ENCODE peak calls at places on chromosomes 4 and X, in eight cellular contexts. B is hepatocyte, N is psoas muscle, H is cardiac fibroblast, S is body of pancreas, A is fibroblast of pulmonary artery, T is neuronal stem cell, F is skeletal muscle cell. L is an unnamed sample.

GRCh38 chr4:140367738-140368137 is 5.7 kb upstream of the SCOC start:
- DNase-seq in B (no peak), N (no peak), H (peak; percentile 66), S (peak; percentile 24), A (peak; percentile 30), T (no peak), F (no peak), L (peak; percentile 38)

GRCh38 chr4:159342374-159342773 is 239.5 kb downstream of the RAPGEF2 start:
- DNase-seq in B (no peak), N (no peak), H (no peak), S (no peak), A (no peak), T (no peak), F (no peak), L (no peak)

GRCh38 chr4:156595041-156595440 is 376.6 kb downstream of the PDGFC start:
- DNase-seq in B (no peak), N (no peak), H (peak; percentile 55), S (no peak), A (no peak), T (no peak), F (no peak), L (no peak)

GRCh38 chrX:151975228-151975593 is 735 bp upstream of the GABRE start:
- DNase-seq in B (no peak), N (no peak), H (no peak), S (no peak), A (no peak), T (no peak), F (no peak), L (no peak)

GRCh38 chr4:182206916-182207315 is 36.3 kb upstream of the TENM3 start:
- DNase-seq in B (peak; percentile 18), N (no peak), H (no peak), S (no peak), A (no peak), T (no peak), F (peak; percentile 49), L (no peak)

GRCh38 chr4:84394386-84394785 is 104.7 kb downstream of the NKX6-1 start:
- DNase-seq in B (no peak), N (no peak), H (no peak), S (no peak), A (no peak), T (no peak), F (no peak), L (no peak)

GRCh38 chr4:64200001-64200555 is 209.2 kb downstream of the TECRL start:
- DNase-seq in B (no peak), N (no peak), H (no peak), S (no peak), A (no peak), T (no peak), F (no peak), L (no peak)

GRCh38 chr4:81162752-81163458 is 52.1 kb downstream of the PRKG2 start:
- DNase-seq in B (no peak), N (no peak), H (no peak), S (no peak), A (no peak), T (no peak), F (no peak), L (no peak)

GRCh38 chrX:68868316-68868715 is 39.5 kb downstream of the EFNB1 start:
- DNase-seq in B (no peak), N (no peak), H (no peak), S (no peak), A (no peak), T (no peak), F (no peak), L (no peak)

GRCh38 chr4:5884804-5885203 is 8.1 kb downstream of the CRMP1 start:
- DNase-seq in B (no peak), N (no peak), H (no peak), S (no peak), A (no peak), T (no peak), F (no peak), L (no peak)

GRCh38 chr4:302381-302780 is 2.9 kb downstream of the ZNF732 start:
- DNase-seq in B (no peak), N (no peak), H (no peak), S (no peak), A (no peak), T (no peak), F (no peak), L (no peak)

GRCh38 chr4:179278647-179279046 is 1836.4 kb upstream of the AGA start:
- DNase-seq in B (no peak), N (no peak), H (no peak), S (no peak), A (no peak), T (no peak), F (no peak), L (no peak)

GRCh38 chrX:145405012-145405411 is 157.7 kb downstream of the SPANXN1 start:
- DNase-seq in B (peak; percentile 50), N (no peak), H (peak; percentile 33), S (peak; percentile 5), A (peak; percentile 7), T (peak; percentile 21), F (no peak), L (peak; percentile 12)

GRCh38 chrX:49072712-49073095 is 1.1 kb downstream of the PRAF2 start:
- DNase-seq in B (no peak), N (no peak), H (no peak), S (no peak), A (no peak), T (no peak), F (no peak), L (no peak)

GRCh38 chrX:49075347-49075746 is 1.5 kb upstream of the PRAF2 start:
- DNase-seq in B (no peak), N (no peak), H (no peak), S (no peak), A (no peak), T (no peak), F (no peak), L (no peak)

GRCh38 chrX:49071877-49072711 is 1.7 kb downstream of the PRAF2 start:
- DNase-seq in B (peak; percentile 10), N (peak; percentile 75), H (peak; percentile 69), S (peak; percentile 67), A (peak; percentile 73), T (no peak), F (peak; percentile 41), L (peak; percentile 73)

GRCh38 chrX:49070988-49071387 is 2.8 kb downstream of the PRAF2 start:
- DNase-seq in B (no peak), N (no peak), H (no peak), S (no peak), A (no peak), T (no peak), F (no peak), L (no peak)

GRCh38 chrX:49073641-49074575 is at the start of gene PRAF2:
- DNase-seq in B (peak; percentile 93), N (peak; percentile 93), H (peak; percentile 91), S (peak; percentile 93), A (peak; percentile 91), T (peak; percentile 74), F (peak; percentile 75), L (peak; percentile 89)
- H3K4me3 ChIP-seq in B (peak within 1 kb of the TSS; percentile 46), N (peak within 1 kb of the TSS; percentile 72), H (peak within 1 kb of the TSS; percentile 73), S (no peak within 1 kb of the TSS), A (peak within 1 kb of the TSS; percentile 73), T (peak within 1 kb of the TSS; percentile 88), F (peak within 1 kb of the TSS; percentile 74), L (peak within 1 kb of the TSS; percentile 74)

GRCh38 chr4:85611661-85612060 is 136.7 kb downstream of the ARHGAP24 start:
- DNase-seq in B (no peak), N (no peak), H (no peak), S (no peak), A (no peak), T (no peak), F (no peak), L (no peak)

GRCh38 chr4:85606505-85606904 is 131.6 kb downstream of the ARHGAP24 start:
- DNase-seq in B (no peak), N (no peak), H (no peak), S (no peak), A (no peak), T (no peak), F (no peak), L (no peak)

GRCh38 chr4:85603437-85604336 is 128.7 kb downstream of the ARHGAP24 start:
- DNase-seq in B (no peak), N (no peak), H (peak; percentile 67), S (no peak), A (peak; percentile 82), T (no peak), F (peak; percentile 2), L (peak; percentile 28)

GRCh38 chr4:85610450-85610849 is 135.5 kb downstream of the ARHGAP24 start:
- DNase-seq in B (no peak), N (no peak), H (no peak), S (no peak), A (no peak), T (no peak), F (no peak), L (no peak)

DNA sequence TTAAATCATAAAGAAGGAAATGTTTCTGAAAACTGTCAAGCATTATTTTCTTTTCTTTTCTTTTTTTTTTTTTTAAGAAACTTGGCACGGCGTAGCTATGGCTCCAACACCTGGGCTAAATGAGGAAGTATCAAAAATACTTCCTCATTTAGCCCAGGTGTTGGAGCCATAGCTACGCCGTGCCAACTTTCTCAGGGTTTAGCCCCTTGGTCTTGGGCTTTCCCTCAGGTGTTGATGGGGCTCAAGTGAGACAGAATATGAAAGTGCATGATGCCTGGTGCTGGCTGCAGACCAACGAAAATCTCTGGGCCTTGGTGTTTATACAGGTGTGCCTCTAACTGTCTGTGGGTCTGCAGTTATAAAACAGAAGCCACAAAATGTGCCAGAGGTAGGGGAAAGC is 132.7 kb downstream of the ARHGAP24 start:
- DNase-seq in B (no peak), N (no peak), H (no peak), S (peak; percentile 80), A (no peak), T (no peak), F (no peak), L (no peak)
- H3K4me3 ChIP-seq in B (no peak overlapping the region), N (no peak overlapping the region), H (no peak overlapping the region), S (no peak overlapping the region), A (no peak overlapping the region), T (no peak overlapping the region), F (no peak overlapping the region), L (no peak overlapping the region)

GRCh38 chr4:48483006-48483776 is at the start of gene SLC10A4:
- DNase-seq in B (peak; percentile 39), N (peak; percentile 18), H (no peak), S (no peak), A (no peak), T (peak; percentile 40), F (no peak), L (no peak)
- H3K4me3 ChIP-seq in B (no peak within 1 kb of the TSS), N (peak within 1 kb of the TSS; percentile 54), H (no peak within 1 kb of the TSS), S (no peak within 1 kb of the TSS), A (no peak within 1 kb of the TSS), T (peak within 1 kb of the TSS; percentile 31), F (peak within 1 kb of the TSS; percentile 23), L (no peak within 1 kb of the TSS)

GRCh38 chr4:106312377-106312776 is 3.6 kb downstream of the TBCK start:
- DNase-seq in B (no peak), N (no peak), H (peak; percentile 44), S (no peak), A (peak; percentile 7), T (no peak), F (no peak), L (peak; percentile 83)
- H3K4me3 ChIP-seq in B (no peak overlapping the region), N (no peak overlapping the region), H (no peak overlapping the region), S (no peak overlapping the region), A (no peak overlapping the region), T (no peak overlapping the region), F (no peak overlapping the region), L (no peak overlapping the region)

GRCh38 chr4:76896731-76897521 is 1.0 kb downstream of the SOWAHB start:
- DNase-seq in B (peak; percentile 80), N (peak; percentile 16), H (peak; percentile 9), S (peak; percentile 75), A (peak; percentile 13), T (peak; percentile 40), F (no peak), L (peak; percentile 9)
- H3K4me3 ChIP-seq in B (peak overlapping the region; percentile 73), N (peak overlapping the region; percentile 64), H (no peak overlapping the region), S (peak overlapping the region; percentile 32), A (peak overlapping the region; percentile 6), T (peak overlapping the region; percentile 22), F (peak overlapping the region; percentile 42), L (peak overlapping the region; percentile 25)